ENCODE peak calls at places on chromosomes 12 and 14, in four cellular contexts. C is nephron progenitor cell; G is activated naive CD4-positive, alpha-beta T cell treated with anti-CD3 and anti-CD28 coated beads, Interleukin-2, amount 50 U/mL, for 72 hours; E is adipocyte. J is an unnamed sample.

GRCh38 chr12:52772188-52772587 is 5.0 kb downstream of the KRT76 start:
- DNase-seq in E (no peak), C (no peak), G (no peak), J (no peak)

GRCh38 chr12:89343127-89343526 is 9.2 kb downstream of the DUSP6 start:
- DNase-seq in G (no peak), C (no peak), E (peak), J (no peak)

GRCh38 chr14:70416322-70416716 is 571 bp downstream of the SYNJ2BP start:
- DNase-seq in C (no peak), E (peak), G (no peak), J (no peak)

GRCh38 chr12:90909069-90909676 is 45.8 kb downstream of the CCER1 start:
- DNase-seq in C (peak), E (peak), G (no peak), J (peak)

GRCh38 chr12:45349911-45350310 is 134.0 kb downstream of the ANO6 start:
- DNase-seq in E (peak), C (no peak), G (no peak), J (no peak)

GRCh38 chr14:68426661-68427549 is 366.0 kb downstream of the ZFP36L1 start:
- DNase-seq in G (no peak), E (no peak), C (no peak), J (no peak)

GRCh38 chr14:93538411-93538810 is 107.7 kb downstream of the UNC79 start:
- DNase-seq in C (peak), E (no peak), G (no peak), J (no peak)

GRCh38 chr12:89126712-89127111 is 225.6 kb downstream of the DUSP6 start:
- DNase-seq in C (no peak), E (peak), G (no peak), J (no peak)

GRCh38 chr12:5716991-5717390 is 228.1 kb downstream of the ANO2 start:
- DNase-seq in C (no peak), E (no peak), G (no peak), J (no peak)

GRCh38 chr14:51295666-51296263 is 55.7 kb downstream of the TMX1 start:
- DNase-seq in G (no peak), C (no peak), E (no peak), J (no peak)

GRCh38 chr14:24285351-24285750 is 14.0 kb upstream of the RABGGTA start:
- DNase-seq in G (no peak), C (no peak), E (peak), J (no peak)

GRCh38 chr14:50773632-50774541 is 57.1 kb downstream of the NIN start:
- DNase-seq in G (peak), E (peak), C (peak), J (peak)

GRCh38 chr14:24798911-24799310 is 164.9 kb upstream of the GZMB start:
- DNase-seq in E (no peak), G (no peak), C (no peak), J (no peak)

GRCh38 chr12:19138551-19139344 is 9.2 kb downstream of the PLEKHA5 start:
- DNase-seq in C (no peak), E (peak), G (no peak), J (no peak)

GRCh38 chr12:12327802-12328201 is 22.2 kb downstream of the MANSC1 start:
- DNase-seq in E (peak), C (no peak), G (no peak), J (no peak)

GRCh38 chr14:27236601-27237000 is 638.8 kb upstream of the NOVA1 start:
- DNase-seq in E (no peak), C (no peak), G (no peak), J (no peak)

GRCh38 chr14:69323266-69323966 is 63.5 kb downstream of the GALNT16 start:
- DNase-seq in E (no peak), C (no peak), G (no peak), J (no peak)

GRCh38 chr14:77965919-77966435 is 166.1 kb downstream of the ADCK1 start:
- DNase-seq in C (peak), G (no peak), E (peak), J (no peak)

GRCh38 chr12:62730649-62731377 is 204.1 kb downstream of the PPM1H start:
- DNase-seq in C (no peak), G (no peak), E (peak), J (peak)

GRCh38 chr12:20040844-20041243 is 327.5 kb upstream of the PDE3A start:
- DNase-seq in G (no peak), E (no peak), C (no peak), J (no peak)

GRCh38 chr14:59009967-59010366 is 178.5 kb upstream of the DAAM1 start:
- DNase-seq in C (no peak), E (no peak), G (no peak), J (no peak)

GRCh38 chr14:80136358-80136757 is 74.9 kb downstream of the DIO2 start:
- DNase-seq in C (no peak), G (peak), E (no peak), J (no peak)

GRCh38 chr12:77232045-77232444 is 166.7 kb upstream of the E2F7 start:
- DNase-seq in C (no peak), E (peak), G (no peak), J (no peak)

GRCh38 chr12:24937553-24938244 is 11.2 kb downstream of the BCAT1 start:
- DNase-seq in E (no peak), G (no peak), C (no peak), J (no peak)

GRCh38 chr12:42332301-42332894 is 6.4 kb downstream of the PPHLN1 start:
- DNase-seq in E (peak), C (no peak), G (peak), J (peak)

GRCh38 chr14:21278632-21279031 is 1.3 kb upstream of the RPGRIP1 start:
- DNase-seq in C (no peak), G (no peak), E (no peak), J (no peak)

GRCh38 chr12:93229494-93230310 is 148.0 kb upstream of the NUDT4 start:
- DNase-seq in E (peak), C (no peak), G (no peak), J (no peak)

GRCh38 chr14:95327558-95328374 is 8.1 kb upstream of the CLMN start:
- DNase-seq in E (no peak), C (no peak), G (no peak), J (no peak)

GRCh38 chr14:69351911-69352310 is 46.2 kb downstream of the ERH start:
- DNase-seq in E (no peak), G (no peak), C (no peak), J (no peak)

GRCh38 chr12:49304161-49304560 is 9.2 kb downstream of the PRPH start:
- DNase-seq in E (peak), G (no peak), C (no peak), J (no peak)

GRCh38 chr12:121793501-121793835 is at the start of gene RHOF:
- DNase-seq in E (peak), C (peak), G (no peak), J (no peak)

GRCh38 chr12:11823043-11823442 is 173.6 kb downstream of the ETV6 start:
- DNase-seq in G (no peak), E (peak), C (no peak), J (no peak)

GRCh38 chr12:67877697-67878096 is 111.5 kb upstream of the IFNG-AS1 start:
- DNase-seq in C (no peak), G (no peak), E (no peak), J (no peak)

GRCh38 chr12:65937181-65937641 is 112.9 kb downstream of the HMGA2 start:
- DNase-seq in G (no peak), C (no peak), E (no peak), J (no peak)

GRCh38 chr12:45415393-45415817 is 199.5 kb downstream of the ANO6 start:
- DNase-seq in E (peak), G (peak), C (no peak), J (no peak)

GRCh38 chr12:102950950-102951490 is 6.5 kb upstream of the ASCL1 start:
- DNase-seq in C (no peak), G (no peak), E (no peak), J (no peak)

GRCh38 chr12:34033628-34034296 is 11.5 kb downstream of the ALG10 start:
- DNase-seq in C (no peak), E (peak), G (no peak), J (no peak)

GRCh38 chr14:35985504-35986218 is 159.5 kb downstream of the BRMS1L start:
- DNase-seq in G (no peak), E (no peak), C (no peak), J (peak)

GRCh38 chr12:115507951-115508722 is 769.4 kb downstream of the MED13L start:
- DNase-seq in G (no peak), E (no peak), C (no peak), J (peak)